ENCODE peak calls at places on chromosomes 7 and 10, in six cellular contexts. One of them, this sample, is unnamed.

GRCh38 chr10:94546058-94546595 is 539 bp downstream of the HELLS start:
- DNase-seq in NCI-H1105 treated with DMSO at 0.1 percent for 48 hours: peak
- DNase-seq in SJSA1: no peak
- DNase-seq in ELF-1: no peak
- DNase-seq in CD4-positive, alpha-beta memory T cell: no peak
- DNase-seq in G401: peak
- DNase-seq in this sample: no peak

GRCh38 chr7:19919156-19920085 is 146.0 kb upstream of the TMEM196 start:
- DNase-seq in NCI-H1105 treated with DMSO at 0.1 percent for 48 hours: peak
- DNase-seq in G401: no peak
- DNase-seq in SJSA1: no peak
- DNase-seq in ELF-1: no peak
- DNase-seq in CD4-positive, alpha-beta memory T cell: no peak
- DNase-seq in this sample: no peak

GRCh38 chr7:92133133-92133736 is 1.0 kb downstream of the CYP51A1 start:
- DNase-seq in ELF-1: no peak
- DNase-seq in SJSA1: no peak
- DNase-seq in NCI-H1105 treated with DMSO at 0.1 percent for 48 hours: no peak
- DNase-seq in CD4-positive, alpha-beta memory T cell: no peak
- DNase-seq in G401: no peak
- DNase-seq in this sample: no peak

GRCh38 chr7:25297231-25297630 is 68.9 kb upstream of the NPVF start:
- DNase-seq in CD4-positive, alpha-beta memory T cell: no peak
- DNase-seq in ELF-1: no peak
- DNase-seq in NCI-H1105 treated with DMSO at 0.1 percent for 48 hours: no peak
- DNase-seq in SJSA1: no peak
- DNase-seq in G401: no peak
- DNase-seq in this sample: no peak

GRCh38 chr7:142855756-142856564 is 1.1 kb downstream of the EPHB6 start:
- DNase-seq in NCI-H1105 treated with DMSO at 0.1 percent for 48 hours: peak
- DNase-seq in CD4-positive, alpha-beta memory T cell: no peak
- DNase-seq in G401: peak
- DNase-seq in ELF-1: no peak
- DNase-seq in SJSA1: no peak
- DNase-seq in this sample: no peak

GRCh38 chr10:109126541-109126940 is 796.8 kb downstream of the XPNPEP1 start:
- DNase-seq in SJSA1: no peak
- DNase-seq in G401: no peak
- DNase-seq in NCI-H1105 treated with DMSO at 0.1 percent for 48 hours: no peak
- DNase-seq in CD4-positive, alpha-beta memory T cell: no peak
- DNase-seq in ELF-1: no peak
- DNase-seq in this sample: no peak

GRCh38 chr10:74051729-74052342 is 53.9 kb downstream of the VCL start:
- DNase-seq in CD4-positive, alpha-beta memory T cell: no peak
- DNase-seq in SJSA1: no peak
- DNase-seq in NCI-H1105 treated with DMSO at 0.1 percent for 48 hours: no peak
- DNase-seq in ELF-1: no peak
- DNase-seq in G401: no peak
- DNase-seq in this sample: no peak

GRCh38 chr7:36838616-36839015 is 114.3 kb upstream of the AOAH start:
- DNase-seq in SJSA1: no peak
- DNase-seq in G401: peak
- DNase-seq in CD4-positive, alpha-beta memory T cell: no peak
- DNase-seq in NCI-H1105 treated with DMSO at 0.1 percent for 48 hours: no peak
- DNase-seq in ELF-1: no peak
- DNase-seq in this sample: no peak

GRCh38 chr10:49781247-49781646 is 19.1 kb upstream of the OGDHL start:
- DNase-seq in G401: no peak
- DNase-seq in CD4-positive, alpha-beta memory T cell: no peak
- DNase-seq in NCI-H1105 treated with DMSO at 0.1 percent for 48 hours: no peak
- DNase-seq in ELF-1: no peak
- DNase-seq in SJSA1: no peak
- DNase-seq in this sample: no peak

GRCh38 chr10:94403034-94403822 is 887 bp downstream of the TBC1D12 start:
- DNase-seq in CD4-positive, alpha-beta memory T cell: peak
- DNase-seq in ELF-1: peak
- DNase-seq in SJSA1: peak
- DNase-seq in G401: peak
- DNase-seq in NCI-H1105 treated with DMSO at 0.1 percent for 48 hours: peak
- DNase-seq in this sample: no peak

GRCh38 chr7:47873767-47874166 is 74.5 kb downstream of the PKD1L1 start:
- DNase-seq in CD4-positive, alpha-beta memory T cell: no peak
- DNase-seq in ELF-1: no peak
- DNase-seq in G401: no peak
- DNase-seq in NCI-H1105 treated with DMSO at 0.1 percent for 48 hours: no peak
- DNase-seq in SJSA1: peak
- DNase-seq in this sample: no peak

GRCh38 chr10:131841131-131841661 is 59.6 kb upstream of the PPP2R2D start:
- DNase-seq in NCI-H1105 treated with DMSO at 0.1 percent for 48 hours: no peak
- DNase-seq in ELF-1: no peak
- DNase-seq in CD4-positive, alpha-beta memory T cell: no peak
- DNase-seq in G401: no peak
- DNase-seq in SJSA1: no peak
- DNase-seq in this sample: peak

GRCh38 chr7:101788517-101788916 is 28.9 kb upstream of the CUX1 start:
- DNase-seq in ELF-1: no peak
- DNase-seq in CD4-positive, alpha-beta memory T cell: no peak
- DNase-seq in SJSA1: no peak
- DNase-seq in G401: no peak
- DNase-seq in NCI-H1105 treated with DMSO at 0.1 percent for 48 hours: no peak
- DNase-seq in this sample: no peak

GRCh38 chr10:92125169-92125543 is 165.7 kb downstream of the CPEB3 start:
- DNase-seq in SJSA1: no peak
- DNase-seq in NCI-H1105 treated with DMSO at 0.1 percent for 48 hours: no peak
- DNase-seq in CD4-positive, alpha-beta memory T cell: no peak
- DNase-seq in ELF-1: no peak
- DNase-seq in G401: no peak
- DNase-seq in this sample: no peak

GRCh38 chr7:73779517-73779916 is 9.4 kb upstream of the CLDN3 start:
- DNase-seq in NCI-H1105 treated with DMSO at 0.1 percent for 48 hours: no peak
- DNase-seq in CD4-positive, alpha-beta memory T cell: no peak
- DNase-seq in ELF-1: no peak
- DNase-seq in SJSA1: no peak
- DNase-seq in G401: no peak
- DNase-seq in this sample: no peak

GRCh38 chr10:123381271-123381670 is 227.1 kb downstream of the BUB3 start:
- DNase-seq in ELF-1: no peak
- DNase-seq in NCI-H1105 treated with DMSO at 0.1 percent for 48 hours: no peak
- DNase-seq in G401: no peak
- DNase-seq in CD4-positive, alpha-beta memory T cell: no peak
- DNase-seq in SJSA1: no peak
- DNase-seq in this sample: no peak

GRCh38 chr10:110725809-110726641 is 81.9 kb downstream of the RBM20 start:
- DNase-seq in NCI-H1105 treated with DMSO at 0.1 percent for 48 hours: no peak
- DNase-seq in G401: no peak
- DNase-seq in CD4-positive, alpha-beta memory T cell: no peak
- DNase-seq in ELF-1: peak
- DNase-seq in SJSA1: no peak
- DNase-seq in this sample: no peak

GRCh38 chr10:92052741-92053140 is 129.2 kb downstream of the BTAF1 start:
- DNase-seq in CD4-positive, alpha-beta memory T cell: no peak
- DNase-seq in ELF-1: peak
- DNase-seq in NCI-H1105 treated with DMSO at 0.1 percent for 48 hours: no peak
- DNase-seq in SJSA1: no peak
- DNase-seq in G401: no peak
- DNase-seq in this sample: no peak

GRCh38 chr10:63917363-63917762 is 396.2 kb downstream of the REEP3 start:
- DNase-seq in ELF-1: no peak
- DNase-seq in SJSA1: no peak
- DNase-seq in G401: no peak
- DNase-seq in NCI-H1105 treated with DMSO at 0.1 percent for 48 hours: peak
- DNase-seq in CD4-positive, alpha-beta memory T cell: no peak
- DNase-seq in this sample: no peak

GRCh38 chr10:34808336-34808735 is 6.8 kb downstream of the PARD3 start:
- DNase-seq in ELF-1: no peak
- DNase-seq in SJSA1: no peak
- DNase-seq in CD4-positive, alpha-beta memory T cell: no peak
- DNase-seq in G401: no peak
- DNase-seq in NCI-H1105 treated with DMSO at 0.1 percent for 48 hours: no peak
- DNase-seq in this sample: no peak

GRCh38 chr7:27520828-27521790 is 141.6 kb downstream of the HIBADH start:
- DNase-seq in SJSA1: no peak
- DNase-seq in NCI-H1105 treated with DMSO at 0.1 percent for 48 hours: no peak
- DNase-seq in G401: no peak
- DNase-seq in CD4-positive, alpha-beta memory T cell: no peak
- DNase-seq in ELF-1: no peak
- DNase-seq in this sample: no peak